ENCODE peak calls at places on chromosomes 16 and 17, in four cellular contexts. One of them, this sample, is unnamed.
A peak's percentile ranks its signal among the peaks of the same experiment; 100 is the strongest.

GRCh38 chr17:58516644-58517377 is 2.4 kb upstream of the MTMR4 start:
- DNase-seq in HepG2: peak; percentile 90
- DNase-seq in WTC11: no peak
- DNase-seq in A549: no peak
- DNase-seq in this sample: no peak

GRCh38 chr16:20803561-20804214 is 2.6 kb downstream of the ERI2 start:
- DNase-seq in HepG2: peak; percentile 75
- DNase-seq in WTC11: no peak
- DNase-seq in A549: no peak
- DNase-seq in this sample: no peak

GRCh38 chr17:76946111-76946771 is 78.0 kb downstream of the MGAT5B start:
- DNase-seq in HepG2: no peak
- DNase-seq in WTC11: no peak
- DNase-seq in A549: no peak
- DNase-seq in this sample: no peak

GRCh38 chr17:7589891-7590611 is at the start of gene SOX15:
- DNase-seq in HepG2: no peak
- DNase-seq in WTC11: peak; percentile 71
- DNase-seq in A549: no peak
- DNase-seq in this sample: no peak

GRCh38 chr17:7440113-7440822 is 956 bp downstream of the FGF11 start:
- DNase-seq in HepG2: no peak
- DNase-seq in WTC11: peak; percentile 71
- DNase-seq in A549: peak; percentile 55
- DNase-seq in this sample: no peak

GRCh38 chr16:76943936-76944335 is 247.1 kb upstream of the MON1B start:
- DNase-seq in HepG2: no peak
- DNase-seq in WTC11: no peak
- DNase-seq in A549: no peak
- DNase-seq in this sample: no peak

GRCh38 chr16:89357055-89357454 is 133.3 kb downstream of the ANKRD11 start:
- DNase-seq in HepG2: peak; percentile 40
- DNase-seq in WTC11: no peak
- DNase-seq in A549: no peak
- DNase-seq in this sample: no peak

GRCh38 chr17:29102046-29102445 is 59.1 kb downstream of the PIPOX start:
- DNase-seq in HepG2: no peak
- DNase-seq in WTC11: no peak
- DNase-seq in A549: no peak
- DNase-seq in this sample: no peak

GRCh38 chr17:80408872-80409271 is 6.1 kb upstream of the ENDOV start:
- DNase-seq in HepG2: no peak
- DNase-seq in WTC11: no peak
- DNase-seq in A549: no peak
- DNase-seq in this sample: no peak

GRCh38 chr16:74651841-74652240 is 14.8 kb downstream of the RFWD3 start:
- DNase-seq in HepG2: no peak
- DNase-seq in WTC11: no peak
- DNase-seq in A549: no peak
- DNase-seq in this sample: no peak

GRCh38 chr17:31216053-31216751 is 80.8 kb downstream of the OMG start:
- DNase-seq in HepG2: peak; percentile 12
- DNase-seq in WTC11: no peak
- DNase-seq in A549: peak; percentile 23
- DNase-seq in this sample: peak; percentile 19

GRCh38 chr16:77794586-77794985 is 6.2 kb downstream of the VAT1L start:
- DNase-seq in HepG2: no peak
- DNase-seq in WTC11: no peak
- DNase-seq in A549: no peak
- DNase-seq in this sample: no peak

GRCh38 chr17:59810894-59811153 is 81.9 kb downstream of the TUBD1 start:
- DNase-seq in HepG2: no peak
- DNase-seq in WTC11: no peak
- DNase-seq in A549: no peak
- DNase-seq in this sample: no peak

GRCh38 chr16:68835970-68836369 is 7.4 kb upstream of the TANGO6 start:
- DNase-seq in HepG2: no peak
- DNase-seq in WTC11: no peak
- DNase-seq in A549: no peak
- DNase-seq in this sample: no peak

GRCh38 chr16:20610892-20611349 is 34.8 kb upstream of the ACSM2B start:
- DNase-seq in HepG2: no peak
- DNase-seq in WTC11: no peak
- DNase-seq in A549: no peak
- DNase-seq in this sample: no peak

GRCh38 chr16:89312598-89313299 is 95.2 kb downstream of the ZNF778 start:
- DNase-seq in HepG2: no peak
- DNase-seq in WTC11: no peak
- DNase-seq in A549: no peak
- DNase-seq in this sample: no peak

GRCh38 chr17:7139400-7139799 is 24.8 kb upstream of the ASGR2 start:
- DNase-seq in HepG2: no peak
- DNase-seq in WTC11: no peak
- DNase-seq in A549: no peak
- DNase-seq in this sample: no peak

GRCh38 chr16:15739940-15740339 is 89.9 kb downstream of the NDE1 start:
- DNase-seq in HepG2: no peak
- DNase-seq in WTC11: no peak
- DNase-seq in A549: no peak
- DNase-seq in this sample: no peak

GRCh38 chr17:1769826-1770477 is 8.1 kb downstream of the SERPINF1 start:
- DNase-seq in HepG2: peak; percentile 95
- DNase-seq in WTC11: peak; percentile 65
- DNase-seq in A549: peak; percentile 61
- DNase-seq in this sample: no peak

GRCh38 chr17:10292057-10292931 is 80.5 kb downstream of the MYH13 start:
- DNase-seq in HepG2: no peak
- DNase-seq in WTC11: no peak
- DNase-seq in A549: no peak
- DNase-seq in this sample: peak; percentile 75

GRCh38 chr16:84925092-84925772 is 86.1 kb downstream of the ZDHHC7 start:
- DNase-seq in HepG2: peak; percentile 53
- DNase-seq in WTC11: peak; percentile 94
- DNase-seq in A549: peak; percentile 60
- DNase-seq in this sample: peak; percentile 35

DNA sequence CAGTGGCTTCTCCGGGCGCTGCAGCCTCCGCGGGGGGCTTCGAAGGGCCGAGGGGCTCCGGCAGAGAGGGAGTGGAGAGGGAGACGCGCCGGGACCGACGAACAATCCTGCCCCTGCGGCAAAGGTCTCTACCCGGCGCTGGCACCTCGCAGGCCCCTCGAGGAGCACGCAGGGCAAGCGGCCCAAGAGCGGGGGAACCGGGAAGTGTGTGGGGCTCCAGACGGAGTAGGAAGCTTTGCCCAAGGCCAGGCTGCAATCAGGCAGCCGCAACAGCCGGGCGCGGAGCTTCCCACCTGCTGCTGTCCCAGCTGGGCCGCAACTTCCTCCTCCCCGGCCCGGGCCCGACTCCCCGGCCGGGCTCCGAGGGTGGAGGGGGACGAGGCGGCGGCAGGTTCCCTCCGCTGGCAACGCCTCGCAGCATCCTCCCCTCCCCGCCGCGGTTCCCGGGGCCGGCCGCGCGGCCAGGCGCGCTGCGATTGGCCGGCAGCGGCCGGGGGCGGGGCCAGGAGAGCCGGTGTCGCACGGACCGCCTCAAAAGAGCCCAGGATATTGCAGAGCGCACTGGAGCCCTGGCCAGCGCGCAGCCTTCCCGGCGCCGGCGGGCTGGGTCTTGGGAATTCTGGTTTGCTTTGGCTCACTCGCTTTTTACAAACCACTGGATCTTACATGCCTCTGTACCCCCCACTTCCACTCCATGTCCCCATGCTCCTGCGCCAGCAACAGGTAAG is at the start of gene KCNJ2:
- DNase-seq in HepG2: peak; percentile 3
- DNase-seq in WTC11: peak; percentile 89
- DNase-seq in A549: peak; percentile 85
- DNase-seq in this sample: no peak
- TF ChIP-seq MAX in HepG2: peak; percentile 51
- TF ChIP-seq MAX in WTC11: peak; percentile 14
- TF ChIP-seq MAX in A549: peak; percentile 64
- TF ChIP-seq MAX in this sample: no peak

GRCh38 chr17:51908841-51909537 is 249.5 kb downstream of the CA10 start:
- DNase-seq in HepG2: no peak
- DNase-seq in WTC11: no peak
- DNase-seq in A549: no peak
- DNase-seq in this sample: no peak

GRCh38 chr17:51913491-51913890 is 245.0 kb downstream of the CA10 start:
- DNase-seq in HepG2: no peak
- DNase-seq in WTC11: no peak
- DNase-seq in A549: no peak
- DNase-seq in this sample: no peak

GRCh38 chr17:51914613-51915012 is 243.9 kb downstream of the CA10 start:
- DNase-seq in HepG2: no peak
- DNase-seq in WTC11: no peak
- DNase-seq in A549: no peak
- DNase-seq in this sample: no peak

GRCh38 chr17:51909971-51910370 is 248.5 kb downstream of the CA10 start:
- DNase-seq in HepG2: no peak
- DNase-seq in WTC11: no peak
- DNase-seq in A549: no peak
- DNase-seq in this sample: no peak

GRCh38 chr17:51912939-51913338 is 245.6 kb downstream of the CA10 start:
- DNase-seq in HepG2: no peak
- DNase-seq in WTC11: no peak
- DNase-seq in A549: no peak
- DNase-seq in this sample: no peak
- TF ChIP-seq MAX in HepG2: no peak
- TF ChIP-seq MAX in WTC11: no peak
- TF ChIP-seq MAX in A549: no peak
- TF ChIP-seq MAX in this sample: no peak

GRCh38 chr17:81461607-81462500 is 50.7 kb downstream of the ACTG1 start:
- DNase-seq in HepG2: no peak
- DNase-seq in WTC11: peak; percentile 34
- DNase-seq in A549: no peak
- DNase-seq in this sample: no peak

GRCh38 chr17:81459224-81459623 is 53.4 kb downstream of the ACTG1 start:
- DNase-seq in HepG2: no peak
- DNase-seq in WTC11: no peak
- DNase-seq in A549: no peak
- DNase-seq in this sample: no peak

GRCh38 chr17:81459864-81460263 is 52.7 kb downstream of the ACTG1 start:
- DNase-seq in HepG2: no peak
- DNase-seq in WTC11: no peak
- DNase-seq in A549: no peak
- DNase-seq in this sample: no peak

GRCh38 chr17:81462506-81463125 is 50.0 kb downstream of the ACTG1 start:
- DNase-seq in HepG2: no peak
- DNase-seq in WTC11: no peak
- DNase-seq in A549: no peak
- DNase-seq in this sample: no peak

DNA sequence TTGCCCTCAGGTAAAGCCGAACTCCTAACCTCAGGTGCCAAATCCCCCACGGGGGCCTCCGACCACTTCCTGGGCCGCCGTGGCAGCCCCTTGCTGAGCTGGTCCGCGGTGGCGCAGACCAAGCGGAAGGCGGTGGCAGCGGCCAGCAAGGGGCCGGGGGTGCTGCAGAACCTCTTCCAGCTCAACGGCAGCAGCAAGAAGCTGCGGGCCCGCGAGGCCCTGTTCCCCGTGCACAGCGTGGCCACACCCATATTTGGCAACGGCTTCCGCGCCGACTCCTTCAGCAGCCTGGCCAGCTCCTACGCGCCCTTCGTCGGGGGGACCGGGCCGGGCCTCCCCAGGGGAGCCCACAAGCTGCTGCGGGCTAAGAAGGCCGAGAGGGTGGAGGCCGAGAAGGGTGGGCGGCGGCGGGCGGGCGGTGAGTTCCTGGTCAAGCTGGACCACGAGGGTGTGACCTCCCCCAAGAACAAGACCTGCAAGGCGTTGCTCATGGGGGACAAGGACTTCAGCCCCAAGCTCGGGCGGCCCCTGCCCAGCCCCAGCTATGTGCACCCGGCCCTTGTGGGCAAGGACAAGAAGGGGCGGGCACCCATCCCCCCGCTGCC is 51.6 kb downstream of the ACTG1 start:
- DNase-seq in HepG2: no peak
- DNase-seq in WTC11: no peak
- DNase-seq in A549: no peak
- DNase-seq in this sample: no peak
- TF ChIP-seq MAX in HepG2: no peak
- TF ChIP-seq MAX in WTC11: no peak
- TF ChIP-seq MAX in A549: no peak
- TF ChIP-seq MAX in this sample: no peak

GRCh38 chr16:47069291-47069690 is 74.5 kb downstream of the NETO2 start:
- DNase-seq in HepG2: no peak
- DNase-seq in WTC11: no peak
- DNase-seq in A549: no peak
- DNase-seq in this sample: no peak
- TF ChIP-seq MAX in HepG2: no peak
- TF ChIP-seq MAX in WTC11: no peak
- TF ChIP-seq MAX in A549: no peak
- TF ChIP-seq MAX in this sample: no peak

DNA sequence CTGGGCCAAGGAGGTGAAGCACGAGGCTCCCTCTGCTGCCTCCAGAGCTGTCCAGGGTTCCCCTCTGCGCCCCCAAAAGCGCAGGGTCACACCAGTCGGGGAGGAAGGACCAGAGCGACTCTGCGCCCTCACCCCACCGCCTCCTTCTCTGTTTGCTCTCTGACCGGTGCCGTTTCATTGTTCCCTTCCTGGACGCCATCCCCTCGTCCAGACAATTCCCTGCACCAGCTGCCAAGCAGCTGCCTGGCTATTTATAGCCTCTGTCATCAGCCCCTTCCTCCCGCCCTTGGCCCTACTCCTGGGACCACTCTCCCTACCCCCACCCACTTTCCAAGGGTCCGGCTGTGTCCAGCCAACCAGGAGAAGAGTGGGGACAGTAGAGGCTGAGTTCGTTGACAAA is 68.8 kb upstream of the CREBBP start:
- DNase-seq in HepG2: no peak
- DNase-seq in WTC11: no peak
- DNase-seq in A549: no peak
- DNase-seq in this sample: no peak
- TF ChIP-seq MAX in HepG2: no peak
- TF ChIP-seq MAX in WTC11: no peak
- TF ChIP-seq MAX in A549: no peak
- TF ChIP-seq MAX in this sample: no peak

GRCh38 chr16:54193656-54194007 is 93.0 kb downstream of the IRX3 start:
- DNase-seq in HepG2: peak; percentile 58
- DNase-seq in WTC11: peak; percentile 90
- DNase-seq in A549: peak; percentile 47
- DNase-seq in this sample: peak; percentile 59
- TF ChIP-seq MAX in HepG2: peak; percentile 24
- TF ChIP-seq MAX in WTC11: no peak
- TF ChIP-seq MAX in A549: no peak
- TF ChIP-seq MAX in this sample: no peak

This sample was measured in HCT116.